ENCODE peak calls at places on chromosomes 5 and 9, in seven cellular contexts. H is left ventricle myocardium inferior, I is foreskin keratinocyte, O is trophoblast cell, S is kidney, M is WERI-Rb-1, B is PC-3. R is an unnamed sample.
A peak's percentile ranks its signal among the peaks of the same experiment; 100 is the strongest.

GRCh38 chr9:113863345-113863744 is 12.8 kb upstream of the ZNF618 start:
- DNase-seq in O (no peak), S (no peak), M (no peak), I (no peak), B (peak; percentile 18), H (no peak), R (no peak)

GRCh38 chr5:76386360-76386759 is 16.7 kb upstream of the IQGAP2 start:
- DNase-seq in O (no peak), I (no peak), M (no peak), S (peak; percentile 79), H (no peak), B (no peak), R (no peak)

GRCh38 chr5:9529513-9529912 is 16.4 kb downstream of the SEMA5A start:
- DNase-seq in S (no peak), B (no peak), M (no peak), I (no peak), H (no peak), O (no peak), R (no peak)

GRCh38 chr5:120538149-120538548 is 74.0 kb downstream of the PRR16 start:
- DNase-seq in B (peak; percentile 55), H (no peak), S (no peak), M (no peak), I (peak; percentile 6), O (no peak), R (no peak)

GRCh38 chr5:4078544-4078943 is 482.9 kb downstream of the IRX1 start:
- DNase-seq in B (no peak), I (no peak), M (no peak), H (no peak), O (no peak), S (no peak), R (no peak)

GRCh38 chr5:57405984-57406383 is 76.6 kb downstream of the ACTBL2 start:
- DNase-seq in H (no peak), O (no peak), B (no peak), S (no peak), M (no peak), I (no peak), R (no peak)

GRCh38 chr5:99348597-99348996 is 419.8 kb upstream of the CHD1 start:
- DNase-seq in S (no peak), B (no peak), O (no peak), M (no peak), H (no peak), I (no peak), R (no peak)

GRCh38 chr5:59126665-59127354 is 543.9 kb downstream of the RAB3C start:
- DNase-seq in I (no peak), H (no peak), M (no peak), S (no peak), B (no peak), O (peak; percentile 72), R (no peak)

GRCh38 chr5:159533197-159533596 is 202.9 kb upstream of the IL12B start:
- DNase-seq in M (no peak), O (peak; percentile 97), S (no peak), B (peak; percentile 42), I (no peak), H (no peak), R (no peak)

DNA sequence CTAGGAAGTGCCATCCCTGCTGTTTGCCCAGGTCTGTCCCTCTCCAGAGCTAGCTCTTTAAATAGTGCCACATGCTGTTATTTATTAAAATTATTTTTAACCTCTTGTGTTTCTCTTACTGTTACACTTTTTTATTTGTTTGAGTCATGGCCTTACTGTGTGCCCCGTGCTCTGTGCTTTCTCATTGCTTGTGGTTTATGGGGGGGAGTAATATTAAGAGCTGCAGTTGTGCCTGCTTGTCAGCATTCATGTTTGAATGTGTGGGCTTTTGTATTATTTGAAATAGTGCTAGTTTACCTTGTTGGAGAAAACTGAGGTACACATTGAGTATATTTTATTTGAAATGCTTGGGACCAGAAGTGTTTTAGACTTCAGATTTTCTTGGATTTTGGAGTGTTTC is 65.5 kb downstream of the ICE1 start:
- DNase-seq in H (no peak), B (no peak), M (no peak), I (no peak), O (no peak), S (no peak), R (no peak)
- H3K27ac ChIP-seq in H (no peak overlapping the region), B (no peak overlapping the region), M (no peak overlapping the region), I (no peak overlapping the region), O (no peak overlapping the region), S (no peak overlapping the region), R (no peak overlapping the region)

GRCh38 chr9:6502399-6502798 is 89.4 kb downstream of the UHRF2 start:
- DNase-seq in M (no peak), I (peak; percentile 8), O (no peak), H (no peak), S (no peak), B (peak; percentile 70), R (peak; percentile 61)

GRCh38 chr9:6495484-6495883 is 82.5 kb downstream of the UHRF2 start:
- DNase-seq in I (no peak), M (no peak), O (no peak), B (peak; percentile 6), H (no peak), S (no peak), R (no peak)

GRCh38 chr9:6501526-6502210 is 88.7 kb downstream of the UHRF2 start:
- DNase-seq in I (no peak), H (no peak), B (no peak), M (no peak), O (no peak), S (no peak), R (no peak)

DNA sequence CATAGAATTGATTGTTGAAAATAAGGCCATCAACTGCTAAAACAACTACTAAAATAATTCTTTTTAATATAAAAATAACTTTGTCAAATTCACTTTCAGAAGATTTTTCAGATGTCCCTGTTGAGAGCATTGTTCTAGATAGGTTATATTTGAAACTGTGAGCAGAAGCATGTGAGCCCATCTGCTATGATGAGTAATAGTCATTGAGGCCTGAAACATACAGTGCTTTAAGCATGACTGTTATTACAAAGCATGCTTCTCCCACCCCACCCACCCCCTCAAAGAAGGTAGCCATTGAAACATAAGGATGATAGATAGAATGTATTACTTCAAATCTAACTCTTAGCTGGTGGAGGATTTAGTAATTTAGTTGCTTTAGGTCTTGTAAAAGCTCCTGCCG is 86.0 kb downstream of the UHRF2 start:
- DNase-seq in B (peak; percentile 3), I (no peak), S (no peak), O (no peak), M (no peak), H (no peak), R (peak; percentile 46)
- H3K27ac ChIP-seq in B (no peak overlapping the region), I (peak overlapping the region; percentile 73), S (no peak overlapping the region), O (no peak overlapping the region), M (no peak overlapping the region), H (no peak overlapping the region), R (peak overlapping the region; percentile 50)

DNA sequence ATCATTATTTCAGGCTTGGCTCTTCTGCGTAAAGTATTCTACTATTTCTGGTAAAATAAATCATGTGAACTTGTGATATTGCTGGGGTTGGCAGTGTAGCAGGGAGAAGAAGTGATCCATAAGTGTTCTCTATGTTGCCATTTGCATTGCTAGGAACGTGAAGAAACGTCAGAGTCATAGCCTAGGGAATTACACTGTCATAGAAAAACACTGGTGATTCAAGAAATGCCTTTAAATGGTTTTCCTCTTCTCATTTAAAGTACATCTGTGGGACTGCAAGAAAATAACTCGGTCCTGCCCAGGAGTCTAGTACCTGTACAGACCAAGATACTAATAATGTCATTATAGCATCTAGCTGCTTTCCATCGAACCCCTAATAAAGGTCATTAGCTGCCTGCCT is 162.3 kb downstream of the PBX3 start:
- DNase-seq in S (no peak), M (no peak), O (no peak), I (no peak), B (no peak), H (no peak), R (no peak)
- H3K27ac ChIP-seq in S (no peak overlapping the region), M (no peak overlapping the region), O (no peak overlapping the region), I (no peak overlapping the region), B (no peak overlapping the region), H (no peak overlapping the region), R (no peak overlapping the region)

GRCh38 chr9:133528887-133529262 is 4.1 kb upstream of the MYMK start:
- DNase-seq in S (no peak), I (no peak), H (no peak), B (no peak), M (peak; percentile 36), O (no peak), R (no peak)

GRCh38 chr9:133526721-133527321 is 2.1 kb upstream of the MYMK start:
- DNase-seq in I (no peak), H (no peak), S (peak; percentile 76), M (peak; percentile 75), O (no peak), B (no peak), R (no peak)

GRCh38 chr9:133527444-133527920 is 2.7 kb upstream of the MYMK start:
- DNase-seq in B (no peak), H (peak; percentile 80), O (no peak), M (peak; percentile 76), S (peak; percentile 89), I (no peak), R (no peak)

GRCh38 chr9:133529457-133529856 is 4.7 kb upstream of the MYMK start:
- DNase-seq in M (no peak), I (no peak), O (no peak), S (no peak), B (no peak), H (no peak), R (no peak)

GRCh38 chr9:133528001-133528886 is 3.5 kb upstream of the MYMK start:
- DNase-seq in B (no peak), M (no peak), O (no peak), I (no peak), H (no peak), S (no peak), R (no peak)
- H3K27ac ChIP-seq in B (no peak overlapping the region), M (peak overlapping the region; percentile 89), O (no peak overlapping the region), I (no peak overlapping the region), H (peak overlapping the region; percentile 65), S (no peak overlapping the region), R (no peak overlapping the region)

R was measured in epithelial cell of prostate.